ENCODE peak calls at places on chromosome 20, in four cellular contexts. B, S, Y and W are unnamed samples.

GRCh38 chr20:1998193-1998520 is 4.3 kb upstream of the PDYN start:
- DNase-seq in S (no peak), B (no peak), Y (no peak), W (no peak)

GRCh38 chr20:6665161-6665560 is 102.3 kb upstream of the BMP2 start:
- DNase-seq in Y (no peak), S (no peak), B (no peak), W (no peak)

GRCh38 chr20:5056801-5057599 is 55.7 kb upstream of the SLC23A2 start:
- DNase-seq in B (peak), Y (peak), S (peak), W (peak)

GRCh38 chr20:41483553-41483930 is 116.9 kb upstream of the EMILIN3 start:
- DNase-seq in Y (no peak), B (no peak), S (no peak), W (no peak)

GRCh38 chr20:9660236-9660868 is 146.0 kb downstream of the LAMP5 start:
- DNase-seq in Y (no peak), B (peak), S (peak), W (no peak)

GRCh38 chr20:59141818-59142581 is 21.6 kb upstream of the ZNF831 start:
- DNase-seq in Y (peak), S (peak), B (no peak), W (no peak)

GRCh38 chr20:51497542-51498467 is 44.7 kb downstream of the NFATC2 start:
- DNase-seq in S (no peak), B (no peak), Y (no peak), W (no peak)

GRCh38 chr20:56247954-56248782 is at the start of gene MC3R:
- DNase-seq in S (peak), Y (peak), B (peak), W (peak)

GRCh38 chr20:45407067-45407745 is 883 bp upstream of the DBNDD2 start:
- DNase-seq in S (no peak), Y (peak), B (no peak), W (no peak)

GRCh38 chr20:11585752-11586352 is 331.8 kb upstream of the BTBD3 start:
- DNase-seq in Y (no peak), B (peak), S (no peak), W (peak)

GRCh38 chr20:41094656-41095055 is 42.7 kb upstream of the PLCG1 start:
- DNase-seq in S (no peak), Y (no peak), B (no peak), W (no peak)

GRCh38 chr20:5447188-5447587 is 130.4 kb upstream of the PROKR2 start:
- DNase-seq in S (no peak), B (no peak), Y (no peak), W (no peak)

GRCh38 chr20:47019106-47019824 is 124.6 kb downstream of the EYA2 start:
- DNase-seq in S (no peak), Y (no peak), B (no peak), W (no peak)

GRCh38 chr20:49397525-49397924 is 84.9 kb downstream of the KCNB1 start:
- DNase-seq in S (no peak), Y (peak), B (no peak), W (no peak)

GRCh38 chr20:41580384-41580783 is 37.8 kb downstream of the CHD6 start:
- DNase-seq in B (no peak), S (no peak), Y (no peak), W (no peak)

GRCh38 chr20:8808180-8808535 is 260.7 kb upstream of the PLCB4 start:
- DNase-seq in S (no peak), B (no peak), Y (no peak), W (no peak)

GRCh38 chr20:6636209-6637159 is 131.0 kb upstream of the BMP2 start:
- DNase-seq in S (no peak), Y (no peak), B (peak), W (no peak)

GRCh38 chr20:25738198-25738597 is 41.5 kb upstream of the ZNF337 start:
- DNase-seq in B (no peak), Y (no peak), S (no peak), W (no peak)

GRCh38 chr20:48908661-48909316 is 12.7 kb upstream of the ARFGEF2 start:
- DNase-seq in B (no peak), Y (no peak), S (no peak), W (no peak)

GRCh38 chr20:5190444-5190843 is 63.6 kb downstream of the CDS2 start:
- DNase-seq in B (no peak), S (no peak), Y (no peak), W (no peak)

DNA sequence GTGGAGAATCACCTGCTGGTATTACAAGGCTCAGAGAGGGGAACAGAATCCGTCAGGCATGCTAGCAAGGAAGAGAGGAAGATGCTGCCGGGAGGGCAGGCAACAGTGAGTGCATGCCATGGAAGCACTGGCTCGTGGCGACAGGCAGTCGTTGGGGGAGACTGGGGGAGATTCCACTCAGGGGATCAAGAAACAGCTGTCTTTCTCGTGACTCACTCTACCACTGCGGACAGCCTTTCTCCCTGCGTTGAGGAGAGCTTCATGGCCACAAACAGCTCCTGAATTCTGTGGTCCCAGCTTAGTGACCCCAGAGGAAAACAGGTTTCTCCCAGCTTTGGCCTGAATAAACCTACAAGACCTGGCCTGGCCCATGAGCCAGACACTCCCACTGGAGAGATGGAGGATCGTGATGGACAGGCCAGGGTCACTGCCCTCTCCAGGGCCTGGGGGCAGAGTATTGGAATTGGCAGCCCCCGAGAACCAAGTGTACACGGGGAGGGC is 37.4 kb downstream of the HM13 start:
- DNase-seq in Y (no peak), S (no peak), B (no peak), W (no peak)
- TF ChIP-seq FOSL1 in Y (no peak), S (no peak), B (no peak), W (no peak)

DNA sequence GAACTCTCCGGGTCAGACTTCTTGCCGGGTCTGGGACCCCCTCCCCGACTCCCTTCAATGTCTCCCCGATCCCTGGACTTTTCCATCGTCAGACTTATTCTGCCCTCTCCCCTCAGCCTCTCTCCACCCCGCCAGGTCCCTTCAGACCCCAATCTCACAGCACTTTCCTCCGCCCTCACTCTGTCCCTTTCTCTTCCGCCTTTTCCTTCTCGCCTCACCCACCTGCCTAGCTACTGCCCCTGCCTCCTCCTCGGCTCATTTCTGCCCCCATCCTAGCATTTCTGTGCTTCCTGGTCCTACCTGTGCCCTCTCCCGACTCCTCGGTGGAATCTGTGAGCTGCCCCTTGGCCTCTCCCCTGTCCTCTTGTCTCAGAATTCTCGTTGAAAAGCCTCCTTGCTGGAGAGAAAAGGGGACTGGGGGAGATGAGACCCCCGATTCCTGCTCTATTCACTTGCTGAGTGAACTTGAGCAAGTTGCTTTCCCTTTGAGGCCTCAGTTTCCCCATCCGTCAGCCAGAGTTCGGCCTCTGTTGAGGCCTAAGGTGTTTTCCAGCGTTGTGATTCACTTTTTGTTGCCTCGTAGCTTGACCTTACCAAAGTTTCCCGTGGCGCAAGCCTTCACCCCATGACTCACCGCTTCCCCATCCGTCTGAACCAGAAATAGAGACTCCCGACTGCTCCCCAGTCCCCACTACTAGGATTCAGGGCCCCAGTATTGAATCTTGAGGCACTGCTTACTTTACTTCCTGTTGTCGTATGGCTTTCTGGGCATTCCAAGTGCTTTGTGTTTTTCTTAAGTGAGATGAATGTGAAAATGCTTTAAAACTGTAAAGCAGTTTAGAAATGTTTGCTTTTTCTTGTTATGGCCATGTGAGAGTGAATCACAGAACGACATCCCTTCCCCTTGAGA is 870 bp downstream of the CHMP4B start:
- DNase-seq in Y (peak), S (peak), B (peak), W (no peak)
- TF ChIP-seq FOSL1 in Y (peak), S (no peak), B (peak), W (peak)

GRCh38 chr20:34942301-34942700 is 13.3 kb downstream of the GSS start:
- DNase-seq in Y (no peak), S (no peak), B (no peak), W (no peak)

GRCh38 chr20:34943808-34944568 is 11.6 kb downstream of the GSS start:
- DNase-seq in Y (no peak), S (no peak), B (no peak), W (peak)

GRCh38 chr20:34941224-34941623 is 14.4 kb downstream of the GSS start:
- DNase-seq in B (no peak), Y (no peak), S (no peak), W (no peak)

GRCh38 chr20:34940126-34940525 is 15.5 kb downstream of the GSS start:
- DNase-seq in Y (no peak), B (no peak), S (no peak), W (no peak)

GRCh38 chr20:34938466-34939163 is 17.0 kb downstream of the GSS start:
- DNase-seq in Y (no peak), S (no peak), B (no peak), W (no peak)
- TF ChIP-seq FOSL1 in Y (no peak), S (no peak), B (no peak), W (no peak)

GRCh38 chr20:17197041-17197440 is 29.8 kb upstream of the PCSK2 start:
- DNase-seq in S (no peak), Y (no peak), B (no peak), W (no peak)
- TF ChIP-seq FOSL1 in S (no peak), Y (no peak), B (no peak), W (no peak)

DNA sequence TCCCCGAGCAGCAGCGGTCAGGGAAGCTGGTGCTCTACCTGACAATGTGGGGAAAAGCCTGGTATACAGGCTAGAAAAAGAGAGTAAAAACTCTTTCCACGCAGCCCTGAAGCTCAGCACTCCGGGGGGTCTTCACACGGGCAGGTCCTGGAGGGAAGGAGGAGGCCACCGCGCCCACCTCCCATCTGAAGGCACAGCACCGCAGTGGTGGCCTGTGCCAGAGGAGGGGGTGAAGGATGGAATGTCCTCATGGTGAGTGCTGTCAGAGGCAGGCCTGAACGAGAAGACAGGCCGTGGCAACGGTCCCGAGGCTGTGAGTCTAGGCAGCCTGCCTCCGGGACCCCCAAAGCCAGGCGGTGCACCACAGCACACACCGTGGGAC is 5.8 kb downstream of the SLC2A4RG start:
- DNase-seq in B (no peak), Y (no peak), S (no peak), W (no peak)
- TF ChIP-seq FOSL1 in B (no peak), Y (no peak), S (no peak), W (no peak)

GRCh38 chr20:650954-651353 is 2.0 kb downstream of the SRXN1 start:
- DNase-seq in Y (no peak), B (no peak), S (no peak), W (no peak)

GRCh38 chr20:653110-653589 is at the start of gene SRXN1:
- DNase-seq in B (peak), Y (peak), S (peak), W (peak)

GRCh38 chr20:651713-652610 is 1.0 kb downstream of the SRXN1 start:
- DNase-seq in B (no peak), Y (peak), S (no peak), W (no peak)

GRCh38 chr20:653590-654426 is 808 bp upstream of the SRXN1 start:
- DNase-seq in Y (no peak), S (no peak), B (peak), W (no peak)

DNA sequence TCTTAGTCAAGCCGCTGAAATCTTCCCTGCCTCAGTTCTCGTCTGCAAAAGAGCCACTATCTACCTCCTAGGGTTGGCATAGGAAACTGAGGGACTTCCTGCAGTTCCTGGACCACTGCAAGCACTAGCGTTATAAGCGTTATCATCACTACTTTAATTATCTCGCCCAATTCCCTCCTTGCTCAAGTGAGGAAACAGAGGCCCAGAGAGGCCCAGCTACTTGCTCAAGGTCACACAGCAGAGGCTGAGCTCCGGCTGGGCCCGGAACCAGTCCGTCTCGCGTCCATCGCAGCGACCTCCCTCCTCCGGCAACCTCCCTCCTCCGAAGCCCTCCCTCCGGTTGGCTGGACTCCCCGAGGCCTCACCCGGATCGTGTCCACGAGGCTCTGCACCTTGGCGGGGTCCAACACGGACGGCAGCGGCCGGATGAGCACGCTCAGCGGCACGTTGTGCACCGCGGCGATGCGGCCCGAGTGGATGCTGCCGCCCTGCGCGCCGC is 340 bp downstream of the SRXN1 start:
- DNase-seq in S (no peak), Y (no peak), B (no peak), W (no peak)
- TF ChIP-seq FOSL1 in S (no peak), Y (no peak), B (no peak), W (no peak)